ENCODE peak calls at places on chromosomes 5 and 9, in four cellular contexts. A is H1, C is K562, D is HepG2. W is an unnamed sample.

GRCh38 chr9:2158111-2158610 is 143.0 kb downstream of the SMARCA2 start:
- DNase-seq in C (no peak), A (no peak), D (no peak), W (no peak)

GRCh38 chr9:31146485-31147166 is 1237.8 kb upstream of the ACO1 start:
- DNase-seq in C (no peak), A (no peak), D (no peak), W (no peak)

GRCh38 chr5:135140805-135141204 is 106.8 kb upstream of the PITX1 start:
- DNase-seq in C (no peak), D (no peak), A (no peak), W (peak)

GRCh38 chr9:94577541-94577940 is 16.1 kb downstream of the FBP2 start:
- DNase-seq in D (no peak), A (no peak), C (no peak), W (no peak)

GRCh38 chr5:14379739-14380497 is 201.7 kb upstream of the OTULINL start:
- DNase-seq in A (no peak), D (no peak), C (peak), W (no peak)

GRCh38 chr5:60826653-60827052 is 17.4 kb downstream of the ELOVL7 start:
- DNase-seq in D (no peak), A (no peak), C (no peak), W (no peak)

GRCh38 chr5:81852277-81853004 is 101.5 kb upstream of the SSBP2 start:
- DNase-seq in D (no peak), A (no peak), C (peak), W (peak)

GRCh38 chr5:150626853-150627276 is 13.6 kb upstream of the SYNPO start:
- DNase-seq in C (no peak), A (no peak), D (no peak), W (no peak)

GRCh38 chr9:121601234-121601633 is 50.2 kb upstream of the DAB2IP start:
- DNase-seq in A (no peak), D (peak), C (no peak), W (no peak)

GRCh38 chr9:87529666-87530065 is 32.0 kb downstream of the DAPK1 start:
- DNase-seq in D (no peak), A (no peak), C (no peak), W (no peak)

GRCh38 chr5:78025540-78025939 is 249.4 kb upstream of the TBCA start:
- DNase-seq in A (no peak), D (no peak), C (no peak), W (no peak)
- TF ChIP-seq FOSL1 in A (no peak), D (no peak), C (no peak), W (no peak)

DNA sequence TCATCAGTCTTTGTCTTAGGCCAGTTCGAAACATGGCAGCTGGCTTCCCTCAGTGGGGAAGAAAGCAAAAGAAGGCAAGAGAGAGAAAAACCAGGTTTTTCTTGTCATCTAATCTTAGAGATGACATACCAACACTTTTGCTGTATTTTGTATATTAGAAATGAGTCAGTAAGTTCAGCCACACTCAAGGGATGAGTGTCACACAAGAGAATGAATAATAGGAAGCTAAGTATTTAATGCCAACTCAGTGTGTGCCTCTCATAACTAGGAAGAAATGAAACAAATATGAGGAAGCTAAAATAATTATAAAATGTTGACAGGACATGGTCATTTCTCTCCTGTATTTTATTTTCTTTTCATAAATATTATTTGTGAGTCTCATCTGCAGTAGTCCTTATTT is 65.3 kb downstream of the CDH12 start:
- DNase-seq in D (no peak), C (no peak), A (no peak), W (no peak)
- TF ChIP-seq FOSL1 in D (no peak), C (no peak), A (no peak), W (no peak)

GRCh38 chr5:95778713-95779426 is 43.7 kb downstream of the GLRX start:
- DNase-seq in C (no peak), A (no peak), D (no peak), W (no peak)

GRCh38 chr5:95779611-95780010 is 42.9 kb downstream of the GLRX start:
- DNase-seq in D (no peak), C (no peak), A (no peak), W (no peak)

GRCh38 chr5:95781101-95781583 is 41.4 kb downstream of the GLRX start:
- DNase-seq in D (peak), A (peak), C (peak), W (peak)

GRCh38 chr5:95780597-95780996 is 41.9 kb downstream of the GLRX start:
- DNase-seq in D (no peak), A (no peak), C (no peak), W (no peak)

DNA sequence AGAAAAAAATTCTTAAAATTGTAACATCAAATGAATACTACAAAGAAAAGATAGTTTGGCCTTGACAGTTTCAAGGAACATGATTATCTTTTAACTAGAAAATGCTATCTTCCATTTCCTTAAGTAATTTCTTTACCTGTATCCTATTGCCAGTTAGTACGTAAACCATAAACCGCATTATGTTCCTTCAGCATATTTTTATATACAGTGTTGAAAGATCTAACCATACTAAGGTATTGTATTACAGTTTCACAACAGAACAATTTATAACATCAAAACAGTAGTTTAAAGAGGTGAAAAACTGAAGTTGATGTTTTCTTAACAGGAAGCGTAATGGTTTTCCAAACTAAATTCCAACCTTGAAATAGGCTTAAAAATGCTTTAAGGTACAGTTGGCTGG is 45.1 kb downstream of the GLRX start:
- DNase-seq in C (no peak), D (no peak), A (no peak), W (no peak)
- TF ChIP-seq FOSL1 in C (no peak), D (no peak), A (no peak), W (no peak)

DNA sequence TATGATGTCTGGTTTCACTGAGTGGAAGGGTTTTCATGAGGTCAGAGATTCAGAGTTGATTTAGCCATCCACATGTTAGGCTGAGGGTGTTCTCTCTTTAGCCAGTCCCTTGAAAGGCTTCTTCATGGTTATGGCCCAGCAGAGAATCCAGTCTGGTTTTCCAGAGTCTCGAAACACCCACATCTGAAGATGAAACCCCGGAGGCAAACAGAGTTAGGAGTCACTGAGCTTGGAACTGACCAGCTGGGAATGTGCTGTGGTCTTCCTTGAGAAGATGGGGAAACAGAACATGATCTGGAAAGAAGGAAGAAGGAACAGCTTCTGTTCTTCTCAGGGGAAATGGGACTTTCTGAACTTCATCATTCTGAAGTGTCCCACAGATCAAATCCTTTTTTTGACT is 45.3 kb downstream of the ZNF618 start:
- DNase-seq in D (no peak), C (no peak), A (no peak), W (no peak)
- TF ChIP-seq FOSL1 in D (no peak), C (no peak), A (no peak), W (no peak)

GRCh38 chr5:164614707-164615106 is 1109.3 kb downstream of the MAT2B start:
- DNase-seq in A (no peak), D (no peak), C (no peak), W (no peak)

GRCh38 chr5:164617290-164617689 is 1111.9 kb downstream of the MAT2B start:
- DNase-seq in A (no peak), D (no peak), C (no peak), W (no peak)
- TF ChIP-seq FOSL1 in A (no peak), D (no peak), C (no peak), W (no peak)

W was measured in HCT116.